ENCODE peak calls at places on chromosomes 4 and X, in nine cellular contexts. U is cardiac muscle cell, E is heart left ventricle, B is pancreas, O is endothelial cell of umbilical vein, Z is hepatocyte, T is ascending aorta, V is brain microvascular endothelial cell, P is fibroblast of lung. L is an unnamed sample. For H3K27me3, the result is how much of the 10 kb centered on the place peaks cover.

GRCh38 chrX:130877892-130878321 is 25.1 kb downstream of the ENOX2 start:
- DNase-seq in P (no peak), B (no peak), O (no peak), Z (no peak), T (no peak), V (no peak), E (no peak), U (no peak), L (no peak)

GRCh38 chr4:102614801-102615200 is 113.6 kb downstream of the NFKB1 start:
- DNase-seq in E (no peak), Z (no peak), V (no peak), U (no peak), B (no peak), P (no peak), T (no peak), O (no peak), L (peak)

GRCh38 chrX:71291381-71291780 is 7.9 kb downstream of the NONO start:
- DNase-seq in E (no peak), V (no peak), P (peak), O (no peak), T (no peak), U (no peak), Z (no peak), B (no peak), L (no peak)

GRCh38 chrX:98379134-98379533 is 1495.4 kb downstream of the RPA4 start:
- DNase-seq in O (no peak), B (no peak), V (no peak), U (no peak), Z (no peak), T (no peak), E (no peak), P (no peak), L (no peak)

GRCh38 chr4:42490015-42490414 is 92.7 kb downstream of the SHISA3 start:
- DNase-seq in E (no peak), B (no peak), T (no peak), P (no peak), V (no peak), O (no peak), Z (no peak), U (no peak), L (no peak)

GRCh38 chr4:162461952-162462351 is 298.2 kb upstream of the FSTL5 start:
- DNase-seq in V (no peak), O (no peak), U (no peak), P (peak), E (no peak), T (no peak), B (no peak), Z (no peak), L (no peak)

GRCh38 chr4:123599061-123599919 is 202.7 kb downstream of the SPRY1 start:
- DNase-seq in E (no peak), P (peak), T (no peak), O (no peak), B (no peak), V (no peak), Z (peak), U (no peak), L (no peak)

GRCh38 chr4:187562345-187562744 is 433.2 kb upstream of the ZFP42 start:
- DNase-seq in Z (no peak), B (no peak), T (no peak), U (no peak), O (no peak), P (no peak), V (no peak), E (no peak), L (no peak)

GRCh38 chrX:44873415-44874270 is 655 bp downstream of the KDM6A start:
- DNase-seq in V (peak), T (no peak), P (peak), Z (peak), B (peak), U (peak), E (peak), O (peak), L (peak)

GRCh38 chrX:10039821-10040793 is 72.9 kb downstream of the CLDN34 start:
- DNase-seq in P (no peak), U (no peak), O (peak), T (no peak), E (no peak), Z (no peak), V (no peak), B (no peak), L (no peak)

GRCh38 chrX:6667048-6667768 is 132.3 kb upstream of the VCX3A start:
- DNase-seq in T (no peak), B (no peak), Z (no peak), P (no peak), U (no peak), V (no peak), O (no peak), E (no peak), L (no peak)

GRCh38 chrX:71533850-71534515 is 1.1 kb downstream of the OGT start:
- DNase-seq in V (peak), U (peak), Z (peak), P (peak), T (no peak), E (peak), O (peak), B (peak), L (peak)

GRCh38 chr4:188783160-188783559 is 643.9 kb downstream of the TRIML1 start:
- DNase-seq in O (no peak), U (no peak), Z (no peak), T (no peak), E (no peak), P (no peak), B (no peak), V (no peak), L (no peak)

GRCh38 chrX:124555036-124555595 is 208.8 kb downstream of the SH2D1A start:
- DNase-seq in E (no peak), V (peak), Z (peak), T (no peak), B (no peak), O (no peak), P (peak), U (no peak), L (no peak)

GRCh38 chr4:56823933-56824600 is 2.6 kb upstream of the SPINK2 start:
- DNase-seq in P (no peak), E (no peak), U (no peak), B (no peak), O (no peak), V (no peak), Z (no peak), T (no peak), L (no peak)

GRCh38 chr4:38667005-38667771 is 3.2 kb downstream of the KLF3 start:
- DNase-seq in V (peak), P (peak), B (peak), T (peak), Z (peak), U (peak), E (peak), O (peak), L (peak)

GRCh38 chr4:40340034-40340433 is 4.9 kb downstream of the CHRNA9 start:
- DNase-seq in O (no peak), B (no peak), P (peak), V (no peak), E (no peak), Z (no peak), T (no peak), U (no peak), L (no peak)

GRCh38 chr4:2276581-2277325 is 14.8 kb upstream of the MXD4 start:
- DNase-seq in P (no peak), U (no peak), E (no peak), Z (no peak), T (no peak), O (no peak), V (no peak), B (no peak), L (no peak)

GRCh38 chr4:149708513-149709175 is 107.0 kb downstream of the IQCM start:
- DNase-seq in B (no peak), E (no peak), V (no peak), Z (peak), P (peak), O (peak), U (no peak), T (no peak), L (no peak)

GRCh38 chr4:73220815-73221214 is 37.8 kb downstream of the ANKRD17 start:
- DNase-seq in E (no peak), P (no peak), O (no peak), T (no peak), U (no peak), Z (no peak), B (no peak), V (no peak), L (no peak)

GRCh38 chr4:73224886-73225285 is 33.7 kb downstream of the ANKRD17 start:
- DNase-seq in T (no peak), U (no peak), V (no peak), O (no peak), P (no peak), E (no peak), Z (no peak), B (no peak), L (no peak)

GRCh38 chr4:73223258-73223651 is 35.3 kb downstream of the ANKRD17 start:
- DNase-seq in P (no peak), V (no peak), B (no peak), T (no peak), O (no peak), Z (no peak), E (no peak), U (no peak), L (no peak)

GRCh38 chr4:73222466-73223257 is 35.9 kb downstream of the ANKRD17 start:
- DNase-seq in U (peak), Z (peak), E (peak), V (peak), T (peak), O (peak), B (peak), P (peak), L (peak)

DNA sequence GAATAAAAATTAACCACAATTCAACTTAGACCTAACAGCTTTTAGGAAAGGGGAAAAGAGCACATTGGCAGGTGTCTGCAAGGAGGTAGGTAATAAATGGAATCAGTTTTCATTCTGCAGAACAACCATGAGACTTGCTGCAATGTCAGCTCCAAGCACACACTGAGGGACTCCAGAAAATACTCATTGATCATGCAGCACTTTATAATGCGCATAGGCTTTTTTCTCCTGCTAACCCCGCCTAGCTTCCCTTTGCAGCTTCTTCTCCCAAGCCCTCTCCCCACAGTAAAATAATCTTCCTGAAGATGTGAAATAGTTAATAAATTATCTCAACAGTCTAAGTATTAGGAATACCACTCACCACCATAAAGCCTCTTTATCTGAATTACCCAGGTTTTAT is 36.9 kb downstream of the ANKRD17 start:
- DNase-seq in E (no peak), U (no peak), B (no peak), V (no peak), P (no peak), Z (no peak), T (no peak), O (no peak), L (no peak)
- H3K4me3 ChIP-seq in E (peak), U (peak), B (peak), V (peak), P (peak), Z (peak), T (peak), O (no peak), L (no peak)

GRCh38 chr4:5893591-5893990 is 705 bp upstream of the CRMP1 start:
- DNase-seq in E (no peak), V (no peak), O (no peak), T (no peak), B (no peak), U (no peak), P (no peak), Z (no peak), L (no peak)

GRCh38 chr4:5893013-5893580 is at the start of gene CRMP1:
- DNase-seq in T (no peak), B (no peak), O (no peak), U (peak), Z (peak), E (no peak), P (peak), V (no peak), L (peak)

GRCh38 chr4:5894266-5894665 is 1.4 kb upstream of the CRMP1 start:
- DNase-seq in P (no peak), E (no peak), T (no peak), B (no peak), Z (no peak), O (no peak), U (no peak), V (no peak), L (no peak)

GRCh38 chr4:5897674-5898073 is 4.8 kb upstream of the CRMP1 start:
- DNase-seq in O (no peak), P (no peak), B (no peak), Z (no peak), V (no peak), U (no peak), E (no peak), T (no peak), L (no peak)

DNA sequence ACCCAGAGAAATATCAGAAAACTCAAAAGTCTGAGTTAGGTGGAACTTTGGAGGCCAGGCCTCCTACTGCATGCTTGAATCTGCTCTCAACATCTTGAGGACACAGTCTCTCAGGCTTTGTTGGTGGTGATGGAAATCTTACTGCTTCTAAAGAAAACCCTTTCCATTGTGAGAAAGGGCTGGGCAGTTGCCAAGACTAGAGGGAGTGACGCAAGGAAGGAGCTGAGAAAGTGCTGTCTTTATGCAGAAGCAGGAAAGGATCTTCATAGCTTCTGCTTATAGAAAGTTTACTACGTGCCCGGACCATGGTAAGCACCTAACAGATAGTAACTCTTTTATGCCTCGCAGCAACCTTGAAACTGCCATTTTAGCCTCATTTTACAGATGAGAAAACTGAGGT is 2.4 kb upstream of the CRMP1 start:
- DNase-seq in T (no peak), U (no peak), O (no peak), V (no peak), E (no peak), B (no peak), P (no peak), Z (no peak), L (no peak)
- H3K27me3 ChIP-seq in T (under half), U (half or more), O (under half), V (under half), E (half or more), B (under half), P (under half), Z (half or more), L (half or more)

GRCh38 chr4:95694411-95694810 is 145.5 kb upstream of the PDHA2 start:
- DNase-seq in Z (no peak), V (no peak), T (no peak), E (no peak), U (no peak), O (peak), P (no peak), B (no peak), L (no peak)

GRCh38 chr4:95693594-95693993 is 144.8 kb upstream of the UNC5C start:
- DNase-seq in T (no peak), P (peak), U (no peak), Z (no peak), V (peak), B (no peak), E (no peak), O (peak), L (peak)
- TF ChIP-seq CTCF in T (no peak), P (no peak), U (peak), Z (peak), V (peak), B (no peak), E (no peak), O (no peak), L (peak)

GRCh38 chrX:16771483-16772398 is 14.5 kb upstream of the TXLNG start:
- DNase-seq in T (no peak), U (peak), O (peak), P (peak), E (no peak), Z (peak), V (peak), B (no peak), L (peak)
- H3K4me3 ChIP-seq in T (no peak), U (no peak), O (no peak), P (no peak), E (no peak), Z (no peak), V (no peak), B (no peak), L (no peak)

GRCh38 chrX:43685221-43685620 is 29.1 kb downstream of the MAOA start:
- DNase-seq in E (no peak), U (no peak), B (no peak), V (no peak), P (no peak), Z (no peak), O (no peak), T (no peak), L (no peak)
- H3K27me3 ChIP-seq in E (under half), U (under half), B (under half), V (under half), P (under half), Z (under half), O (under half), T (under half), L (under half)

GRCh38 chrX:140034916-140035315 is 69.6 kb upstream of the CXorf66 start:
- DNase-seq in B (no peak), U (peak), T (no peak), O (no peak), E (no peak), Z (no peak), V (no peak), P (no peak), L (no peak)
- TF ChIP-seq CTCF in B (no peak), U (no peak), T (no peak), O (no peak), E (no peak), Z (peak), V (no peak), P (no peak), L (peak)

GRCh38 chr4:110533940-110534339 is 58.0 kb downstream of the ENPEP start:
- DNase-seq in V (peak), O (peak), Z (peak), P (peak), U (no peak), B (no peak), T (no peak), E (no peak), L (no peak)
- H3K4me3 ChIP-seq in V (no peak), O (no peak), Z (no peak), P (no peak), U (no peak), B (no peak), T (no peak), E (no peak), L (no peak)

DNA sequence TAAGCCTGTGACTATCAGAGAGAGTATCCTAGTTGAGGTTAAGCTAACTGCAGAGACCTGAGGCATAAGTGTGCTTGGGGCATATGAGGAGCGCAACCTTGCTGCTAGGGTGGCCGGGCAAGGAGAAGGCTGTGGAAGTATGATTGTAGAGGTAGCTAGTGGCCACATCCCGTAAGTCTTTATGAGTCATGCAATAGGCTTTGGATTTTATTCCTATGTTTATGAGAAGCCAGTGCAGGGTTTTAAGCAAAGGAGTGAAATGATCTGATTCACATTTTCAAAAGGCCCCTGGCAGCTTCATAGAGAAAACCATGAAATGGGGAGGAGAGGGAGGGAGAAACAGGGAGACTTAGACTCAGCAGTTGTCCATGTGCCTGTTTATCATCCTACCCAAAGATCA is 92.1 kb upstream of the WDFY3 start:
- DNase-seq in U (no peak), Z (no peak), T (no peak), B (no peak), P (peak), O (no peak), V (no peak), E (no peak), L (no peak)
- H3K27me3 ChIP-seq in U (under half), Z (under half), T (under half), B (under half), P (under half), O (under half), V (under half), E (under half), L (under half)

GRCh38 chrX:78199851-78200250 is 60.4 kb upstream of the TAF9B start:
- DNase-seq in O (peak), B (no peak), E (no peak), Z (peak), P (no peak), V (peak), U (peak), T (no peak), L (no peak)
- TF ChIP-seq CTCF in O (no peak), B (no peak), E (no peak), Z (peak), P (no peak), V (peak), U (peak), T (no peak), L (peak)

L was measured in endodermal cell.